ENCODE peak calls at places on chromosome X, in six cellular contexts. S, K, E, R, O and D are unnamed samples.

GRCh38 chrX:123422875-123423274 is 238.8 kb downstream of the GRIA3 start:
- DNase-seq in S (peak), O (no peak), E (peak), R (no peak), K (peak), D (peak)

GRCh38 chrX:143854006-143854405 is 29.9 kb upstream of the UBE2NL start:
- DNase-seq in R (no peak), K (peak), S (no peak), E (peak), O (no peak), D (peak)

GRCh38 chrX:125977851-125978250 is 188.2 kb downstream of the DCAF12L2 start:
- DNase-seq in O (no peak), S (no peak), E (no peak), R (no peak), K (no peak), D (no peak)

GRCh38 chrX:105297041-105297440 is 76.5 kb upstream of the TEX13A start:
- DNase-seq in S (no peak), R (no peak), K (peak), E (no peak), O (no peak), D (no peak)

GRCh38 chrX:139691843-139692505 is 16.0 kb downstream of the MCF2 start:
- DNase-seq in E (no peak), K (peak), R (no peak), O (no peak), S (peak), D (no peak)

GRCh38 chrX:24475480-24475879 is 10.4 kb downstream of the PDK3 start:
- DNase-seq in S (no peak), R (no peak), E (no peak), K (no peak), O (no peak), D (no peak)

GRCh38 chrX:13750204-13750603 is 15.7 kb downstream of the OFD1 start:
- DNase-seq in R (no peak), K (peak), O (no peak), S (peak), E (no peak), D (peak)

GRCh38 chrX:137431693-137432488 is 134.0 kb upstream of the ZIC3 start:
- DNase-seq in R (no peak), O (no peak), E (no peak), S (peak), K (no peak), D (no peak)

GRCh38 chrX:94058728-94059382 is 384.8 kb downstream of the FAM133A start:
- DNase-seq in K (peak), O (no peak), S (peak), E (no peak), R (no peak), D (peak)

GRCh38 chrX:1093112-1093511 is 119.3 kb downstream of the CRLF2 start:
- DNase-seq in S (no peak), K (no peak), O (no peak), E (no peak), R (no peak), D (no peak)

GRCh38 chrX:107675823-107676555 is 47.7 kb downstream of the PRPS1 start:
- DNase-seq in E (no peak), S (no peak), O (peak), R (peak), K (peak), D (peak)

GRCh38 chrX:104921606-104922205 is 298.8 kb downstream of the TEX13A start:
- DNase-seq in E (no peak), R (no peak), K (no peak), O (no peak), S (no peak), D (no peak)

GRCh38 chrX:120021927-120022326 is 55.6 kb downstream of the RHOXF2B start:
- DNase-seq in R (no peak), S (no peak), K (no peak), O (no peak), E (no peak), D (no peak)

GRCh38 chrX:23773601-23774175 is 9.3 kb upstream of the SAT1 start:
- DNase-seq in K (no peak), O (peak), E (no peak), R (no peak), S (no peak), D (no peak)

GRCh38 chrX:135185795-135186443 is 14.7 kb upstream of the CT55 start:
- DNase-seq in E (peak), K (peak), S (peak), R (peak), O (no peak), D (peak)

GRCh38 chrX:105765691-105766090 is 56.6 kb upstream of the NRK start:
- DNase-seq in O (no peak), K (no peak), S (peak), R (no peak), E (no peak), D (no peak)

GRCh38 chrX:134236690-134237362 is at the start of gene CCDC160:
- DNase-seq in E (no peak), O (peak), K (peak), R (peak), S (peak), D (no peak)

GRCh38 chrX:72001906-72002305 is 91.3 kb downstream of the NHSL2 start:
- DNase-seq in K (no peak), E (no peak), R (no peak), O (no peak), S (no peak), D (no peak)

GRCh38 chrX:44874481-44875184 is 1.6 kb downstream of the KDM6A start:
- DNase-seq in O (no peak), E (peak), R (peak), K (peak), S (peak), D (peak)

GRCh38 chrX:94178145-94178790 is 504.3 kb downstream of the FAM133A start:
- DNase-seq in R (no peak), S (no peak), O (no peak), E (no peak), K (peak), D (no peak)

GRCh38 chrX:30713061-30713525 is 59.9 kb downstream of the GK start:
- DNase-seq in R (peak), K (peak), O (peak), S (peak), E (peak), D (peak)

GRCh38 chrX:33336783-33337182 is 125.4 kb upstream of the DMD start:
- DNase-seq in O (peak), E (no peak), R (peak), K (peak), S (peak), D (peak)

GRCh38 chrX:101749436-101749835 is 89.8 kb upstream of the ARMCX2 start:
- DNase-seq in K (no peak), R (no peak), S (no peak), E (no peak), O (no peak), D (no peak)

GRCh38 chrX:49210406-49210805 is 10.4 kb upstream of the SYP start:
- DNase-seq in O (no peak), K (no peak), R (no peak), S (no peak), E (no peak), D (no peak)

GRCh38 chrX:102835504-102836146 is 101.4 kb upstream of the RAB40AL start:
- DNase-seq in E (peak), O (no peak), K (peak), R (no peak), S (peak), D (peak)

GRCh38 chrX:97936296-97936695 is 1052.6 kb downstream of the RPA4 start:
- DNase-seq in R (no peak), K (no peak), E (no peak), O (no peak), S (no peak), D (no peak)

GRCh38 chrX:154821523-154821922 is 12.9 kb downstream of the SMIM9 start:
- DNase-seq in E (no peak), O (no peak), K (no peak), R (no peak), S (no peak), D (no peak)

GRCh38 chrX:142616636-142617035 is 409.1 kb upstream of the SPANXN4 start:
- DNase-seq in K (no peak), E (no peak), O (no peak), R (no peak), S (no peak), D (no peak)

GRCh38 chrX:70449457-70449966 is 4.9 kb downstream of the DLG3 start:
- DNase-seq in S (no peak), E (no peak), O (no peak), K (no peak), R (no peak), D (no peak)

GRCh38 chrX:130172127-130172834 is 519 bp downstream of the RAB33A start:
- DNase-seq in O (no peak), R (no peak), S (no peak), E (no peak), K (no peak), D (no peak)

GRCh38 chrX:153971124-153971631 is 440 bp downstream of the HCFC1 start:
- DNase-seq in K (peak), S (peak), O (peak), R (peak), E (peak), D (peak)

GRCh38 chrX:52422884-52423283 is 54.1 kb downstream of the XAGE2 start:
- DNase-seq in R (no peak), O (no peak), S (no peak), K (peak), E (peak), D (peak)

GRCh38 chrX:74293343-74293946 is 10.5 kb upstream of the ZCCHC13 start:
- DNase-seq in S (peak), K (peak), R (peak), E (peak), O (peak), D (peak)

GRCh38 chrX:8090906-8091305 is 80.2 kb downstream of the VCX2 start:
- DNase-seq in R (no peak), O (no peak), S (no peak), E (no peak), K (no peak), D (no peak)

GRCh38 chrX:53430231-53430630 is 3.9 kb downstream of the HSD17B10 start:
- DNase-seq in E (no peak), K (no peak), O (no peak), S (no peak), R (no peak), D (no peak)

GRCh38 chrX:29545878-29546277 is 669.5 kb upstream of the MAGEB2 start:
- DNase-seq in R (no peak), E (no peak), O (no peak), S (no peak), K (no peak), D (no peak)

GRCh38 chrX:17459008-17459407 is 84.0 kb downstream of the NHS start:
- DNase-seq in E (peak), O (no peak), K (peak), R (peak), S (no peak), D (peak)

GRCh38 chrX:54482839-54483593 is 13.0 kb downstream of the FGD1 start:
- DNase-seq in O (no peak), K (no peak), R (no peak), E (no peak), S (no peak), D (no peak)

GRCh38 chrX:136823175-136823574 is 42.4 kb upstream of the ARHGEF6 start:
- DNase-seq in E (peak), R (no peak), S (no peak), K (peak), O (no peak), D (peak)